ENCODE peak calls at places on chromosome 18, in six cellular contexts. Q is IMR-90, D is neuronal stem cell, C is SK-N-SH, H is HCT116, T is Karpas-422. R is an unnamed sample.

GRCh38 chr18:70044626-70045025 is 97.0 kb upstream of the CD226 start:
- DNase-seq in T (no peak), Q (peak; percentile 98), C (peak; percentile 7), D (no peak), H (peak; percentile 37), R (peak; percentile 87)

GRCh38 chr18:51135361-51135760 is 62.1 kb downstream of the MEX3C start:
- DNase-seq in C (no peak), H (no peak), Q (peak; percentile 35), D (no peak), T (no peak), R (peak; percentile 87)

GRCh38 chr18:57561728-57562423 is 24.6 kb downstream of the FECH start:
- DNase-seq in D (peak; percentile 65), Q (peak; percentile 55), T (peak; percentile 76), C (peak; percentile 68), H (peak; percentile 16), R (no peak)

GRCh38 chr18:48676346-48676745 is 137.5 kb downstream of the CTIF start:
- DNase-seq in T (no peak), Q (no peak), H (no peak), D (no peak), C (no peak), R (no peak)

GRCh38 chr18:32010124-32010745 is 8.4 kb upstream of the RNF125 start:
- DNase-seq in D (no peak), T (no peak), C (no peak), Q (no peak), H (peak; percentile 28), R (peak; percentile 1)

GRCh38 chr18:46677609-46678470 is 20.8 kb upstream of the LOXHD1 start:
- DNase-seq in D (no peak), Q (no peak), H (peak; percentile 2), T (peak; percentile 59), C (peak; percentile 36), R (no peak)

GRCh38 chr18:47936975-47937374 is 6.5 kb upstream of the SMAD2 start:
- DNase-seq in C (no peak), Q (no peak), T (no peak), D (no peak), H (no peak), R (no peak)

GRCh38 chr18:45107425-45107824 is 426.7 kb downstream of the SETBP1 start:
- DNase-seq in H (no peak), T (no peak), D (no peak), C (no peak), Q (peak; percentile 6), R (peak; percentile 17)

GRCh38 chr18:68441241-68441640 is 273.7 kb downstream of the TMX3 start:
- DNase-seq in Q (no peak), T (no peak), C (no peak), D (no peak), H (no peak), R (no peak)

GRCh38 chr18:35136248-35136647 is 95.0 kb downstream of the MAPRE2 start:
- DNase-seq in C (no peak), Q (no peak), H (no peak), D (no peak), T (no peak), R (no peak)

GRCh38 chr18:41134426-41134825 is 820.6 kb upstream of the PIK3C3 start:
- DNase-seq in C (no peak), H (no peak), D (no peak), Q (peak; percentile 24), T (no peak), R (no peak)

GRCh38 chr18:23365602-23366001 is 87.5 kb upstream of the RIOK3 start:
- DNase-seq in C (no peak), D (no peak), Q (peak; percentile 67), T (no peak), H (no peak), R (no peak)

GRCh38 chr18:25497395-25497794 is 145.4 kb upstream of the ZNF521 start:
- DNase-seq in Q (no peak), T (no peak), H (no peak), D (no peak), C (no peak), R (no peak)

GRCh38 chr18:76358774-76359173 is 136.3 kb downstream of the ZNF516 start:
- DNase-seq in T (no peak), Q (no peak), H (no peak), D (no peak), C (no peak), R (no peak)

GRCh38 chr18:41906528-41907256 is 48.3 kb upstream of the PIK3C3 start:
- DNase-seq in D (peak; percentile 30), Q (peak; percentile 69), T (peak; percentile 76), C (peak; percentile 51), H (peak; percentile 15), R (peak; percentile 21)

GRCh38 chr18:45780568-45780967 is 44.9 kb upstream of the SIGLEC15 start:
- DNase-seq in C (no peak), Q (peak; percentile 28), D (no peak), T (no peak), H (no peak), R (no peak)

GRCh38 chr18:67135981-67136380 is 380.5 kb downstream of the DSEL start:
- DNase-seq in H (no peak), D (no peak), Q (no peak), C (no peak), T (no peak), R (no peak)

GRCh38 chr18:51527826-51528225 is 330.3 kb upstream of the MEX3C start:
- DNase-seq in H (no peak), Q (no peak), D (no peak), T (no peak), C (no peak), R (no peak)

GRCh38 chr18:26089247-26090129 is 925 bp downstream of the SS18 start:
- DNase-seq in D (peak; percentile 35), C (peak; percentile 10), Q (peak; percentile 49), H (no peak), T (peak; percentile 73), R (no peak)

GRCh38 chr18:48166971-48167370 is 236.5 kb upstream of the SMAD2 start:
- DNase-seq in T (no peak), D (no peak), C (no peak), Q (no peak), H (no peak), R (no peak)

GRCh38 chr18:23133860-23134779 is 1.2 kb upstream of the CABLES1 start:
- DNase-seq in H (peak; percentile 53), C (peak; percentile 48), D (no peak), Q (no peak), T (no peak), R (no peak)

GRCh38 chr18:7370812-7371211 is 139.9 kb downstream of the LRRC30 start:
- DNase-seq in D (no peak), T (no peak), Q (no peak), H (no peak), C (no peak), R (no peak)

GRCh38 chr18:68507781-68508180 is 207.1 kb downstream of the TMX3 start:
- DNase-seq in C (no peak), H (no peak), Q (peak; percentile 57), T (no peak), D (no peak), R (no peak)

DNA sequence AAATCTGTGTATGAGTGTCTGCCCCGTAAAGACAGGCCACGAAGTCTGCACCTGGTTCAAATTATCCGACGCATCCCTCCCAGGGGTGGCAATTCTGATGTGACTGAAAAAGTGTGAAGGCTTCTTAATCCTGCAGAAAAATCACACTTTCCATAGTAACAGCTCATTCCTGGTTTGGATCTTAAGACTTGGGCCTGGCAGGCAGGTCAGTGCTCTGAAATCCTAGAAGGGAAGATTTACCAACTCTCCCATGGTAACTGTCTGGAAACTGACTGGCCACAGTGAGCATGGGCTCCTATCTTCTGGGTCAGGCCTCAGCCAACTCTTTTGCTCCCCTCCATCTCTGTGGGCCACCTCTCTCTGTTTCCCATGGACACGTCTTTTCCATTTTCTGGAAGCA is 86.8 kb downstream of the ACAA2 start:
- DNase-seq in C (no peak), T (no peak), H (no peak), Q (peak; percentile 13), D (no peak), R (no peak)
- H3K9ac ChIP-seq in C (peak overlapping the region; percentile 68), T (no peak overlapping the region), H (peak overlapping the region; percentile 46), Q (peak overlapping the region; percentile 32), D (no peak overlapping the region), R (peak overlapping the region; percentile 31)

DNA sequence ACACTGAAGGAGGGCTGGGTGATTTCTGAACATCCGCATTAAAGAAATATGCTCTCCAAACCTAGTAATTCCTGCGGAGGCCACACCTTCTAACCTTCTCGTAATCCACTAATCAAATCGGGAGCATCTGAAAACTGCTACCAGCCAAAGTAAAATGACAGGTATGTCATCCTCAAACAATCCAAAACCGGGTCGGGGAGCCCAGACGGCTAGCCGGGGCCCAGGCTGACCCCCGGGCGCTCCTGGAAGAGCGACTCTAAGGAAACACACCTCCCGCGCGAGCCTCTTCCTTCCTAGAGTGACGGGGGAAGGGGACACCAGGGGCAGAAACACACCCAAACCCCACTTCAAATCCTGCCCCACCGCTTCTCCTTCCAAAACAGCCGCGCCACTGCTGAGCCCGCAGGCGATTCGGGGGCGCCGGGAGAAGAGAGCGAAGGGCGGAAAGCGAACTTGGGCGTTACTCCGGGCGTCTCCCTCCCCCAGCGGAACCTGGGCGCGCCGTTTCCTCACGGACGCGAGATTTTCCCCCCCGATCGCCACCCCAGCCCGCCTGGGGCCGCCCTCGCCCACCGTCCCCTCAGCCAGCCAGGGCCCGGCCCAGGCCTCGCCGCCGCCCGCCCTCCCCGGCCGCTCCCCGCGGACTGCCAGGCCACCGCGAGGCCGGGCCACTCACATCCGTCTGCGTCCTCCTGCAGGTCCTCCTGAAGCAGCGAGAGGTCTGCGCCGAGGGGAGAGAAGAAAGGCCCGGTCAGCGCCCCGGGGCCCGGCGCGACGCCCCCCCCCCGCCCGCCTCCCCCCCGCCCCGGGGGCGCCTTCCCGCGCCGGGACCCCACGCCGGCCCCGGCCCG is 584 bp downstream of the PPP4R1 start:
- DNase-seq in T (peak; percentile 79), C (peak; percentile 80), H (no peak), D (peak; percentile 37), Q (peak; percentile 27), R (no peak)
- H3K27ac ChIP-seq in T (peak overlapping the region; percentile 46), C (peak overlapping the region; percentile 93), H (peak overlapping the region; percentile 85), D (peak overlapping the region; percentile 81), Q (peak overlapping the region; percentile 70), R (peak overlapping the region; percentile 95)

GRCh38 chr18:21743166-21743831 is 2.7 kb downstream of the MIB1 start:
- DNase-seq in C (no peak), H (no peak), T (no peak), D (no peak), Q (no peak), R (no peak)
- H3K9ac ChIP-seq in C (no peak overlapping the region), H (no peak overlapping the region), T (peak overlapping the region; percentile 5), D (no peak overlapping the region), Q (no peak overlapping the region), R (no peak overlapping the region)

GRCh38 chr18:3025544-3025943 is 12.6 kb upstream of the LPIN2 start:
- DNase-seq in Q (no peak), D (no peak), H (no peak), C (no peak), T (no peak), R (no peak)

GRCh38 chr18:3027301-3027700 is 14.4 kb upstream of the LPIN2 start:
- DNase-seq in C (no peak), D (no peak), T (no peak), H (no peak), Q (no peak), R (no peak)

GRCh38 chr18:3032721-3033120 is 19.8 kb upstream of the LPIN2 start:
- DNase-seq in T (no peak), D (no peak), H (no peak), Q (no peak), C (no peak), R (no peak)

GRCh38 chr18:3029215-3029972 is 16.4 kb upstream of the LPIN2 start:
- DNase-seq in D (no peak), H (no peak), C (no peak), Q (peak; percentile 67), T (no peak), R (no peak)
- H3K27ac ChIP-seq in D (peak overlapping the region; percentile 43), H (no peak overlapping the region), C (peak overlapping the region; percentile 19), Q (peak overlapping the region; percentile 39), T (no peak overlapping the region), R (no peak overlapping the region)

R was measured in keratinocyte.